ENCODE peak calls at places on chromosomes 12 and 14, in seven cellular contexts. M is fibroblast of villous mesenchyme, X is psoas muscle, I is ovary, T is GM13977, K is GM10248, A is AG10803. O is an unnamed sample.

GRCh38 chr12:57162541-57163125 is 15.2 kb upstream of the LRP1-AS start:
- DNase-seq in M (no peak), X (no peak), K (no peak), I (no peak), T (no peak), A (no peak), O (peak)

GRCh38 chr14:65332141-65332871 is 80.2 kb upstream of the FUT8 start:
- DNase-seq in M (no peak), I (no peak), T (no peak), A (peak), X (no peak), K (no peak), O (no peak)

GRCh38 chr14:99554757-99555531 is 49.1 kb downstream of the CCDC85C start:
- DNase-seq in X (no peak), T (no peak), K (no peak), A (no peak), I (no peak), M (no peak), O (no peak)

GRCh38 chr12:29043069-29043468 is 106.0 kb upstream of the FAR2 start:
- DNase-seq in X (no peak), T (no peak), M (peak), A (peak), K (no peak), I (no peak), O (no peak)

GRCh38 chr14:61438497-61438859 is 117.1 kb downstream of the PRKCH start:
- DNase-seq in X (no peak), I (no peak), T (peak), K (peak), A (no peak), M (peak), O (no peak)

GRCh38 chr12:26416550-26416949 is 221.2 kb downstream of the SSPN start:
- DNase-seq in A (no peak), M (no peak), X (no peak), I (no peak), T (no peak), K (no peak), O (no peak)

GRCh38 chr14:105473677-105474477 is 744 bp upstream of the CRIP2 start:
- DNase-seq in I (peak), M (peak), K (peak), T (peak), A (peak), X (peak), O (peak)

GRCh38 chr12:51759175-51759574 is 89.3 kb downstream of the FIGNL2 start:
- DNase-seq in I (no peak), M (no peak), X (no peak), T (no peak), K (no peak), A (no peak), O (no peak)

GRCh38 chr12:102816816-102817434 is 100.1 kb downstream of the PAH start:
- DNase-seq in M (peak), K (peak), A (peak), T (peak), X (no peak), I (no peak), O (no peak)

GRCh38 chr12:81596558-81596957 is 162.6 kb downstream of the PPFIA2 start:
- DNase-seq in M (no peak), X (no peak), T (no peak), A (no peak), K (no peak), I (no peak), O (no peak)

GRCh38 chr12:106227641-106228319 is 20.0 kb downstream of the CKAP4 start:
- DNase-seq in M (peak), A (peak), K (no peak), X (no peak), I (no peak), T (no peak), O (no peak)

GRCh38 chr12:90036641-90037040 is 328.0 kb upstream of the ATP2B1 start:
- DNase-seq in M (peak), T (no peak), X (no peak), A (no peak), K (no peak), I (no peak), O (no peak)

GRCh38 chr14:101072945-101073597 is 169.5 kb upstream of the RTL1 start:
- DNase-seq in T (peak), M (peak), K (peak), A (peak), X (no peak), I (peak), O (peak)

GRCh38 chr12:89525824-89526770 is at the start of gene POC1B:
- DNase-seq in X (peak), K (peak), T (peak), M (peak), A (peak), I (peak), O (peak)

GRCh38 chr14:100645200-100645985 is 58.2 kb upstream of the BEGAIN start:
- DNase-seq in K (peak), A (peak), X (peak), I (peak), T (peak), M (peak), O (peak)

GRCh38 chr14:85528080-85528881 is 1.7 kb upstream of the FLRT2 start:
- DNase-seq in T (no peak), M (peak), A (peak), K (no peak), I (peak), X (peak), O (peak)

GRCh38 chr12:49791700-49792099 is 36.5 kb downstream of the NCKAP5L start:
- DNase-seq in A (no peak), T (no peak), X (no peak), K (peak), M (no peak), I (no peak), O (no peak)

GRCh38 chr12:2301531-2302461 is 249.0 kb downstream of the CACNA1C start:
- DNase-seq in I (no peak), A (peak), T (no peak), M (peak), X (no peak), K (no peak), O (peak)

GRCh38 chr14:92323031-92323915 is at the start of gene SLC24A4:
- DNase-seq in M (no peak), K (peak), X (no peak), I (no peak), A (no peak), T (peak), O (no peak)

GRCh38 chr14:96053600-96054381 is 14.6 kb downstream of the C14orf132 start:
- DNase-seq in T (no peak), X (no peak), I (peak), M (peak), A (peak), K (no peak), O (peak)

GRCh38 chr12:12432373-12432772 is 75.5 kb downstream of the BORCS5 start:
- DNase-seq in K (no peak), M (peak), X (no peak), I (no peak), T (no peak), A (peak), O (no peak)

GRCh38 chr12:105980533-105980932 is 158.2 kb downstream of the NUAK1 start:
- DNase-seq in A (no peak), M (no peak), I (no peak), X (no peak), T (no peak), K (no peak), O (no peak)

GRCh38 chr12:46452061-46452615 is 79.6 kb upstream of the SLC38A2 start:
- DNase-seq in T (no peak), M (peak), A (no peak), I (no peak), X (no peak), K (no peak), O (no peak)

GRCh38 chr14:92684801-92685560 is 63.4 kb downstream of the LGMN start:
- DNase-seq in A (no peak), K (no peak), T (no peak), I (no peak), X (no peak), M (no peak), O (peak)

GRCh38 chr14:61343471-61343870 is 22.1 kb downstream of the PRKCH start:
- DNase-seq in K (no peak), T (no peak), I (no peak), M (no peak), A (no peak), X (no peak), O (no peak)

GRCh38 chr12:52037248-52037861 is 13.9 kb upstream of the NR4A1 start:
- DNase-seq in M (peak), X (peak), A (peak), T (no peak), K (no peak), I (peak), O (peak)

GRCh38 chr14:73255693-73256225 is 18.5 kb downstream of the PAPLN start:
- DNase-seq in I (no peak), K (no peak), T (no peak), A (no peak), X (peak), M (no peak), O (no peak)

DNA sequence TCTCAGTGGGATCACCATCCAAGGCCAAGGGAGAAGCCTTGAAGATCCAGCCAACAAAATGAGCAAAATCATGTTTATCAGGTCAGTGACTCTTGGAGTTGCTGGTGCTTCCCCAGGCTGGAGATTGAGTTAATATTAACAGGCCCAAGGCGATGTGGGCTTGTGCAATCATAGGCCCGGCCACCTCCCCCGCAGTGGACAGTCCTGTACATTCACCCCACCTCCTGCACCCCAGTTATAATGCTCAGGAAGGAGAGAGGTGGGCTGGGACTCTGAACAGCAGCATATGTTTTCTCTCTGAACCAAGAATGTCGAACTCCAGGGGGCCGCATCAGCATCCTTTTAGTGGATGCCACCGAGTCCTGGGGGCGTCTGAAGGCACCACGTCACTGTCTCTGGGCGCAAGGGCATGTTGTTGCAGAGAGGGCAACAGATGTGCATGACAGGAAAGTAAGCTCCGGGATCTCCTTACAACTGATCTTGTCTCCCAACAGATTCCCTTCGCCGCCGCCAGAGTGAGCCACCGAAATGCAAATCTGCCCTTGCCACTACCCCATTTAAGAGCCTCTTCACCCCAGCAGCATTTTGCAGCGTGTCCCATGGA is 32.2 kb upstream of the SERPINA6 start:
- DNase-seq in M (peak), X (no peak), K (peak), I (peak), A (peak), T (no peak), O (no peak)
- TF ChIP-seq CTCF in M (peak), X (no peak), K (no peak), I (no peak), A (peak), T (no peak), O (no peak)

GRCh38 chr14:54489318-54489683 is 521 bp upstream of the GMFB start:
- DNase-seq in A (no peak), I (no peak), M (no peak), T (no peak), K (no peak), X (no peak), O (no peak)

GRCh38 chr14:54486685-54487084 is 2.1 kb downstream of the GMFB start:
- DNase-seq in I (no peak), T (no peak), A (no peak), M (peak), K (no peak), X (no peak), O (no peak)

GRCh38 chr14:54487771-54488170 is 1.0 kb downstream of the GMFB start:
- DNase-seq in X (no peak), K (no peak), M (peak), I (no peak), A (peak), T (peak), O (no peak)

GRCh38 chr14:54488646-54489317 is at the start of gene GMFB:
- DNase-seq in K (peak), T (peak), M (peak), X (peak), I (peak), A (peak), O (peak)

GRCh38 chr14:54488318-54488645 is 498 bp downstream of the GMFB start:
- DNase-seq in X (no peak), M (no peak), T (no peak), K (no peak), A (no peak), I (no peak), O (no peak)
- TF ChIP-seq CTCF in X (no peak), M (peak), T (peak), K (no peak), A (peak), I (no peak), O (no peak)

GRCh38 chr12:59719701-59720100 is 123.9 kb downstream of the SLC16A7 start:
- DNase-seq in I (no peak), M (no peak), A (no peak), K (no peak), X (no peak), T (no peak), O (no peak)
- TF ChIP-seq CTCF in I (no peak), M (no peak), A (no peak), K (no peak), X (no peak), T (no peak), O (no peak)

GRCh38 chr12:115771601-115772000 is 505.9 kb downstream of the MED13L start:
- DNase-seq in T (no peak), K (no peak), X (no peak), M (no peak), I (no peak), A (no peak), O (no peak)

GRCh38 chr12:115767921-115768320 is 509.6 kb downstream of the MED13L start:
- DNase-seq in M (no peak), K (no peak), T (no peak), I (no peak), X (no peak), A (no peak), O (no peak)

GRCh38 chr12:115770643-115771042 is 506.9 kb downstream of the MED13L start:
- DNase-seq in M (no peak), X (no peak), T (no peak), A (no peak), K (no peak), I (no peak), O (no peak)

GRCh38 chr12:115774148-115774905 is 503.2 kb downstream of the MED13L start:
- DNase-seq in K (no peak), I (no peak), X (no peak), T (no peak), A (no peak), M (no peak), O (no peak)

GRCh38 chr12:115771065-115771464 is 506.4 kb downstream of the MED13L start:
- DNase-seq in I (no peak), M (peak), K (no peak), X (no peak), T (no peak), A (peak), O (no peak)
- TF ChIP-seq CTCF in I (no peak), M (peak), K (no peak), X (no peak), T (no peak), A (no peak), O (no peak)

DNA sequence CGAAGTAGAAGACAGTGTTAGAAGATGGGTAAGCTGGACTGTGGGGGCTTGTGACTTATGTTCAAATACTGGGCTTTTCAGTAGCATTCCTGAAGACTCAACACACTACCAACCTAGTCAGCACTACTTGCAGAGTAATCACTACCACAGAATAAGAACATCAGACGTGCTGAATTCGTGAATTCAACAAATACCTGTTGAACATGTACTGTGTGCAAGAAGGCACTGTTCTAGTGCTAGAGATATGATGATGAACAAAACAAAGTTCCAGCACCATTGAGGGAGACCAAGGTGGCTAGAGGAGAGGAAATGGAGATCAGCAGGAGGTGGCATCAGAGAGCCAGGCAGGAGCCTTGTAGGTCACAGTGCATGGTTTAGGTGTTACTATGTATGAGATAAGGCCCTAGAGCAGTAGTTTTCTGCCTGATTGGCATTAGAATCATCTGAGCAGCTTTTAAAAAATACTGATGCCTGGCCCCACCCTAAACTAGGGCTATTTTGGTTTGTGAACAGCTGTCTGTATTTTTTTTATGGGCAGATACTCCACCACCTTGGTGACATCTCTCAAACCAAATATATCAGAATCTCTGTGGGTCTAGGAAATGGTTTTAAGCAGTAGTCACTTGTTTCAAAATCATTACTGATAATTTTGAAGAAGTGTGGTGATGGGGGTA is 26.8 kb downstream of the FERMT2 start:
- DNase-seq in A (no peak), M (no peak), X (no peak), K (no peak), I (no peak), T (no peak), O (no peak)
- TF ChIP-seq CTCF in A (peak), M (no peak), X (peak), K (peak), I (no peak), T (peak), O (no peak)

GRCh38 chr12:53174881-53175491 is 5.5 kb upstream of the ZNF740 start:
- DNase-seq in T (no peak), K (peak), A (peak), I (no peak), M (peak), X (no peak), O (no peak)
- TF ChIP-seq CTCF in T (peak), K (peak), A (peak), I (no peak), M (peak), X (no peak), O (no peak)

DNA sequence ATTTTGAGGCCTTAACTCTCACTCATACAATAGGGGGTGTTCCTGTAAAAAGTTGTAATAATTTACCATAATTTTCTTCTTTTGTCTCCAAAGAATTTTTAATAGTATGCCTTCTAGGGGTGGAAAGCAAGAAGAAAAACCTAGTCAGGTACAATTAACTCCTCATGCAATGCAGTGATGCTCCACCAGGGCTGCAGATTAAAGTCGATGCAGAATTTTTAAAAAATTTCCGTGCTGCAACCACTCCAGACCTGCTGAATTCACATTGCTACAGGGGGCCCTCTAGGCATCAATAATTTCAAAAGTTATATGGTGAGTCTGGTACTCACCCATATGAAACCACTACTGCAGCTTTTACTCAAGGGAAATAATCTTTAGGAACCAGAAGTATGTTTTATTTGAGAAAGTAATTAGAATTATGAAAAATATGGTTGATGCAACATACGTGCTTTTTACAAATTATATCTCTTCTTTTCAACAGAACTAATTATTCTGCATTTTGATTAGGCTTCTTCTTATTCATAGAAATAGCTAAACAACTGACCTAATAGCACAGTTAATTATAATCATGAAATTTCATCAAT is 353.2 kb downstream of the BCAT1 start:
- DNase-seq in M (peak), X (no peak), T (no peak), K (no peak), I (no peak), A (no peak), O (no peak)
- TF ChIP-seq CTCF in M (peak), X (no peak), T (no peak), K (no peak), I (no peak), A (peak), O (no peak)

O was measured in sigmoid colon.